ENCODE peak calls at places on chromosomes 16 and 17, in nine cellular contexts. K is lower leg skin, W is psoas muscle, X is activated B cell treated with CpG ODN at 0.5 μM for 24 hours, T is GM12864, G is left ventricle myocardium inferior, Q is cardiac muscle cell, S is PC-3, J is A549. V is an unnamed sample.

GRCh38 chr17:42686520-42687137 is 4.3 kb downstream of the CNTNAP1 start:
- DNase-seq in J (no peak), K (no peak), X (no peak), Q (no peak), S (no peak), T (no peak), G (no peak), W (no peak), V (no peak)

GRCh38 chr17:80030730-80031410 is 4.8 kb downstream of the TBC1D16 start:
- DNase-seq in X (no peak), T (no peak), S (peak), J (no peak), W (no peak), G (no peak), K (peak), Q (no peak), V (no peak)

GRCh38 chr17:28216528-28216927 is 102.5 kb upstream of the TMEM97 start:
- DNase-seq in K (no peak), T (no peak), G (no peak), J (no peak), Q (peak), S (peak), W (no peak), X (no peak), V (peak)

GRCh38 chr16:6016530-6017184 is 919.1 kb upstream of the EEF2KMT start:
- DNase-seq in T (no peak), Q (no peak), K (no peak), S (peak), X (no peak), G (no peak), J (peak), W (no peak), V (no peak)

GRCh38 chr17:78364436-78365281 is 4.8 kb upstream of the SOCS3 start:
- DNase-seq in J (no peak), T (no peak), W (no peak), K (no peak), G (no peak), S (no peak), X (no peak), Q (no peak), V (no peak)

GRCh38 chr16:79505344-79505743 is 95.2 kb downstream of the MAF start:
- DNase-seq in Q (no peak), S (no peak), X (no peak), W (peak), K (peak), G (peak), J (no peak), T (no peak), V (no peak)

GRCh38 chr17:57861737-57862409 is 12.0 kb upstream of the MRPS23 start:
- DNase-seq in J (peak), T (no peak), G (peak), Q (peak), W (peak), K (no peak), S (peak), X (no peak), V (no peak)

GRCh38 chr16:30183961-30184429 is 593 bp downstream of the CORO1A start:
- DNase-seq in Q (no peak), K (no peak), T (no peak), S (no peak), J (no peak), X (peak), W (peak), G (peak), V (no peak)

GRCh38 chr17:82006468-82007227 is 16.0 kb downstream of the CENPX start:
- DNase-seq in W (no peak), X (no peak), J (no peak), K (no peak), Q (peak), T (no peak), S (no peak), G (no peak), V (no peak)

GRCh38 chr16:64269756-64270155 is 852.1 kb downstream of the CDH11 start:
- DNase-seq in W (no peak), T (no peak), K (no peak), S (no peak), G (no peak), Q (no peak), X (no peak), J (no peak), V (no peak)

GRCh38 chr16:46715769-46716305 is 26.4 kb downstream of the ORC6 start:
- DNase-seq in X (no peak), T (no peak), J (no peak), S (no peak), G (peak), Q (peak), W (peak), K (no peak), V (no peak)

GRCh38 chr16:68786685-68787418 is 49.8 kb downstream of the CDH1 start:
- DNase-seq in S (no peak), G (no peak), T (no peak), K (peak), J (no peak), Q (peak), W (no peak), X (no peak), V (no peak)

GRCh38 chr17:28471531-28472342 is 1.7 kb upstream of the SLC13A2 start:
- DNase-seq in G (no peak), X (no peak), K (no peak), T (no peak), W (no peak), Q (no peak), S (peak), J (no peak), V (no peak)

GRCh38 chr17:19904924-19905323 is 37.2 kb upstream of the ULK2 start:
- DNase-seq in J (no peak), G (peak), W (no peak), Q (no peak), S (no peak), K (peak), X (no peak), T (no peak), V (peak)

GRCh38 chr16:86635181-86635580 is 56.8 kb downstream of the FOXL1 start:
- DNase-seq in G (no peak), T (no peak), W (no peak), S (no peak), J (no peak), X (no peak), K (no peak), Q (peak), V (no peak)

GRCh38 chr17:74147436-74147835 is 56.0 kb upstream of the RPL38 start:
- DNase-seq in X (no peak), W (no peak), G (no peak), T (no peak), J (no peak), S (no peak), Q (no peak), K (no peak), V (peak)

GRCh38 chr16:24906199-24906808 is 60.5 kb downstream of the SLC5A11 start:
- DNase-seq in G (no peak), K (no peak), Q (peak), X (no peak), S (peak), J (no peak), T (no peak), W (no peak), V (no peak)

GRCh38 chr16:29862383-29862883 is 593 bp downstream of the CDIPT start:
- DNase-seq in S (peak), G (peak), Q (peak), J (no peak), W (no peak), X (no peak), T (no peak), K (no peak), V (no peak)

GRCh38 chr17:8821446-8822105 is 22.4 kb upstream of the MFSD6L start:
- DNase-seq in X (no peak), Q (no peak), G (no peak), W (no peak), T (no peak), J (no peak), S (no peak), K (peak), V (peak)

GRCh38 chr16:78444-79145 is 570 bp downstream of the MPG start:
- DNase-seq in J (peak), X (no peak), S (peak), Q (peak), K (no peak), G (peak), T (no peak), W (peak), V (no peak)

GRCh38 chr17:76174072-76174471 is 33.0 kb upstream of the FOXJ1 start:
- DNase-seq in T (no peak), Q (no peak), J (no peak), S (no peak), X (no peak), K (no peak), G (no peak), W (no peak), V (no peak)

GRCh38 chr16:59905131-59905530 is 1171.0 kb upstream of the GOT2 start:
- DNase-seq in J (no peak), X (no peak), W (no peak), T (no peak), S (peak), K (no peak), G (no peak), Q (no peak), V (no peak)

GRCh38 chr16:59905628-59906027 is 1171.5 kb upstream of the GOT2 start:
- DNase-seq in X (no peak), K (no peak), W (no peak), T (no peak), G (no peak), Q (no peak), J (peak), S (peak), V (no peak)

GRCh38 chr16:59913666-59914065 is 1179.5 kb upstream of the GOT2 start:
- DNase-seq in S (no peak), J (no peak), W (no peak), X (no peak), G (no peak), Q (no peak), K (no peak), T (no peak), V (no peak)

GRCh38 chr16:59909262-59909661 is 1175.1 kb upstream of the GOT2 start:
- DNase-seq in Q (no peak), W (no peak), X (no peak), G (no peak), K (no peak), S (no peak), T (no peak), J (no peak), V (no peak)

GRCh38 chr16:59907671-59908070 is 1173.6 kb upstream of the GOT2 start:
- DNase-seq in Q (no peak), J (no peak), G (no peak), S (no peak), K (no peak), W (no peak), T (no peak), X (no peak), V (no peak)
- TF ChIP-seq CTCF in Q (no peak), J (no peak), G (no peak), S (no peak), K (no peak), W (no peak), T (no peak), X (no peak), V (no peak)

DNA sequence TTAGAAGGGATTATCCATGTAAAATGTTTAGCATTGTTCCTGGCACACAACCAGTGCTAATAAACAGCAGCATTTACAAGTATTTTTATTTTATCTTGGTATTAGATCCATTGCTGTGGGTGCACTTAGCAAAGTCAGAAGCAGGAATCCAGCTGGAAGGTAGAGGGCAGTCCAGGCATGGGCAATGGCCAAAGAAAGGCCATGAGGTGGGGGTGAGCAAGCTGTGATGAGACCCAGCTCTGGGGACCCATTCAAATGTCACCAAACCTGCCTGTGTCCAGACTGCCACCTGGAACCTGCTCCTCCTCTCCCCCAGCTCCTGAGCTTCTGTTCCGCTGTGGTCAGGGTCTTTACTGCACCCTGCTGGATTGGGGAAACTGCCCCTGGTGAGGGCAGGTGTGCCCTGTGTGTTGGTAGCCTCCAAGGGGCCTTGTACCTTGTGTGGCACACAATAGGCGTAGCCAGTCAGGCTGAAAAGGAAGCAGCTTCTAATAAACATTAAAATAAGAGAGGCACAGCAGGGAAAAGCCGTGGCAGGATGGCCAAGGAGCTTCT is 118.0 kb upstream of the CRHR1 start:
- DNase-seq in W (no peak), G (no peak), T (no peak), K (no peak), J (no peak), X (no peak), S (peak), Q (no peak), V (no peak)
- TF ChIP-seq CTCF in W (no peak), G (no peak), T (no peak), K (no peak), J (peak), X (no peak), S (peak), Q (no peak), V (no peak)

GRCh38 chr17:30300803-30301202 is 9.1 kb upstream of the BLMH start:
- DNase-seq in K (no peak), W (no peak), Q (no peak), G (no peak), S (no peak), J (no peak), X (no peak), T (no peak), V (no peak)

GRCh38 chr17:30297715-30298114 is 6.0 kb upstream of the BLMH start:
- DNase-seq in G (no peak), J (no peak), T (no peak), X (no peak), K (no peak), W (no peak), Q (no peak), S (no peak), V (no peak)

GRCh38 chr17:30299000-30299399 is 7.3 kb upstream of the BLMH start:
- DNase-seq in S (peak), X (no peak), J (no peak), W (no peak), T (no peak), K (no peak), Q (peak), G (no peak), V (no peak)

GRCh38 chr17:30304778-30305177 is 13.0 kb upstream of the BLMH start:
- DNase-seq in Q (peak), T (no peak), G (no peak), J (no peak), W (no peak), K (no peak), S (no peak), X (no peak), V (no peak)

GRCh38 chr17:30302241-30302640 is 10.5 kb upstream of the BLMH start:
- DNase-seq in K (no peak), Q (no peak), X (no peak), W (no peak), J (no peak), G (no peak), T (no peak), S (no peak), V (no peak)
- TF ChIP-seq CTCF in K (no peak), Q (no peak), X (no peak), W (no peak), J (no peak), G (no peak), T (no peak), S (no peak), V (no peak)

GRCh38 chr17:50793007-50793406 is 25.7 kb upstream of the ANKRD40CL start:
- DNase-seq in G (no peak), S (no peak), T (no peak), J (no peak), K (no peak), W (no peak), X (no peak), Q (no peak), V (no peak)
- TF ChIP-seq CTCF in G (no peak), S (no peak), T (no peak), J (no peak), K (no peak), W (no peak), X (no peak), Q (no peak), V (no peak)

GRCh38 chr16:3812469-3813172 is 67.9 kb downstream of the CREBBP start:
- DNase-seq in X (no peak), W (no peak), S (no peak), G (no peak), T (no peak), K (no peak), Q (no peak), J (no peak), V (no peak)
- TF ChIP-seq CTCF in X (no peak), W (no peak), S (no peak), G (no peak), T (no peak), K (no peak), Q (no peak), J (no peak), V (no peak)

GRCh38 chr17:68511671-68512246 is 471 bp upstream of the PRKAR1A start:
- DNase-seq in K (peak), Q (peak), J (peak), G (peak), S (peak), X (peak), W (peak), T (no peak), V (peak)
- TF ChIP-seq CTCF in K (no peak), Q (no peak), J (no peak), G (no peak), S (no peak), X (no peak), W (no peak), T (no peak), V (peak)

DNA sequence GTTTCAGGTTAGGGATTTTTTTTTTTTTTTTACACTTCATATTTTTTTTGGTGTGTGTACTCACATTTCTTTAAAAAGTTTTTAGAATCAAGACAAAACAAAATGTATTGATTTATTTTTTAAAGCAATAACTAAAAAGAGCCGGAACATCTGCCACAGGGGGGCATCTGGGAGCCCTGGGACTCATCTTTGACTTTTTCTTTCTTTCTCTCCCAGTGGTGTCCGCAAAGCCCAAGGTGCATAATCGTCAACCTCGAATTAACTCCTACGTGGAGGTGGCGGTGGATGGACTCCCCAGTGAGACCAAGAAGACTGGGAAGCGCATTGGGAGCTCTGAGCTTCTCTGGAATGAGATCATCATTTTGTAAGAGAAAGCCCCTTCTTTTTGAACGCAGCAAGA is 36.3 kb downstream of the WWP2 start:
- DNase-seq in X (no peak), S (no peak), W (no peak), K (no peak), J (no peak), T (no peak), G (no peak), Q (peak), V (no peak)
- TF ChIP-seq CTCF in X (no peak), S (peak), W (peak), K (no peak), J (peak), T (no peak), G (peak), Q (peak), V (peak)

V was measured in osteocyte.